ENCODE peak calls at places on chromosomes 16 and 17, in seven cellular contexts. I is stimulated activated CD4-positive, alpha-beta T cell treated with anti-CD3 and anti-CD28 coated beads, Interleukin-4, amount 100 ng/mL, for 1 hour; S is neural progenitor cell; E is activated CD4-positive, alpha-beta T cell treated with anti-CD3 and anti-CD28 coated beads, Interleukin-2, amount 50 U/mL, for 1 hour; U is EL; B is GM18507; C is M059J. X is an unnamed sample.

GRCh38 chr16:89448656-89449055 is 41.7 kb downstream of the ANKRD11 start:
- DNase-seq in I (no peak), S (no peak), E (no peak), U (no peak), B (no peak), C (no peak), X (no peak)

GRCh38 chr16:1413684-1414531 is 596 bp downstream of the UNKL start:
- DNase-seq in I (peak; percentile 72), S (peak; percentile 80), E (peak; percentile 57), U (peak; percentile 42), B (no peak), C (peak; percentile 23), X (peak; percentile 72)

GRCh38 chr17:1367351-1367745 is 32.7 kb downstream of the YWHAE start:
- DNase-seq in I (no peak), S (peak; percentile 14), E (no peak), U (no peak), B (no peak), C (peak; percentile 81), X (no peak)

GRCh38 chr16:997440-998051 is 16.0 kb downstream of the SOX8 start:
- DNase-seq in I (peak; percentile 56), S (peak; percentile 83), E (peak; percentile 67), U (peak; percentile 73), B (no peak), C (peak; percentile 49), X (peak; percentile 74)

GRCh38 chr16:56603589-56603988 is 4.8 kb upstream of the MT2A start:
- DNase-seq in I (no peak), S (peak; percentile 54), E (no peak), U (peak; percentile 42), B (no peak), C (peak; percentile 75), X (peak; percentile 40)

GRCh38 chr16:35208001-35208935 is 1748.9 kb downstream of the TP53TG3F start:
- DNase-seq in I (no peak), S (no peak), E (no peak), U (no peak), B (no peak), C (no peak), X (no peak)

GRCh38 chr16:54355251-54355650 is 68.7 kb upstream of the IRX3 start:
- DNase-seq in I (no peak), S (no peak), E (no peak), U (peak; percentile 47), B (no peak), C (peak; percentile 91), X (no peak)

GRCh38 chr17:1907818-1908698 is 78.3 kb downstream of the RPA1 start:
- DNase-seq in I (peak; percentile 30), S (peak; percentile 92), E (peak; percentile 11), U (peak; percentile 29), B (no peak), C (peak; percentile 42), X (peak; percentile 46)

GRCh38 chr17:17940451-17940911 is 31.7 kb downstream of the TOM1L2 start:
- DNase-seq in I (no peak), S (no peak), E (no peak), U (peak; percentile 89), B (no peak), C (peak; percentile 90), X (no peak)

GRCh38 chr16:67206129-67206837 is 7.4 kb downstream of the ELMO3 start:
- DNase-seq in I (no peak), S (no peak), E (no peak), U (no peak), B (no peak), C (no peak), X (no peak)

GRCh38 chr17:30922235-30922993 is 669 bp downstream of the ADAP2 start:
- DNase-seq in I (no peak), S (peak; percentile 32), E (no peak), U (peak; percentile 21), B (no peak), C (no peak), X (peak; percentile 10)

GRCh38 chr16:54957403-54957802 is 26.7 kb downstream of the IRX5 start:
- DNase-seq in I (no peak), S (peak; percentile 32), E (no peak), U (peak; percentile 48), B (no peak), C (peak; percentile 33), X (peak; percentile 32)

GRCh38 chr16:68283840-68284595 is 19.7 kb downstream of the SLC7A6 start:
- DNase-seq in I (no peak), S (no peak), E (no peak), U (no peak), B (no peak), C (no peak), X (no peak)

GRCh38 chr16:634051-634670 is 1.9 kb downstream of the METTL26 start:
- DNase-seq in I (no peak), S (no peak), E (no peak), U (no peak), B (no peak), C (no peak), X (no peak)

GRCh38 chr16:57984443-57985203 is 13.7 kb upstream of the CNGB1 start:
- DNase-seq in I (peak; percentile 90), S (peak; percentile 99), E (peak; percentile 91), U (peak; percentile 90), B (peak; percentile 70), C (peak; percentile 38), X (peak; percentile 86)

GRCh38 chr17:1755252-1755992 is 6.4 kb upstream of the SERPINF1 start:
- DNase-seq in I (no peak), S (no peak), E (no peak), U (no peak), B (no peak), C (no peak), X (no peak)

GRCh38 chr17:17943281-17943984 is 28.8 kb downstream of the TOM1L2 start:
- DNase-seq in I (no peak), S (no peak), E (no peak), U (no peak), B (no peak), C (no peak), X (no peak)

GRCh38 chr16:88017551-88018101 is 66.4 kb downstream of the BANP start:
- DNase-seq in I (no peak), S (no peak), E (no peak), U (no peak), B (no peak), C (no peak), X (no peak)

GRCh38 chr16:77564791-77565390 is 130.1 kb upstream of the ADAMTS18 start:
- DNase-seq in I (no peak), S (no peak), E (no peak), U (peak; percentile 6), B (no peak), C (peak; percentile 84), X (no peak)

GRCh38 chr16:46482895-46483294 is 138.3 kb downstream of the SHCBP1 start:
- DNase-seq in I (no peak), S (no peak), E (no peak), U (no peak), B (no peak), C (peak; percentile 1), X (no peak)

GRCh38 chr17:59121901-59122480 is 15.3 kb upstream of the TRIM37 start:
- DNase-seq in I (no peak), S (no peak), E (no peak), U (no peak), B (no peak), C (peak; percentile 75), X (no peak)

GRCh38 chr17:64313577-64313976 is 50.5 kb upstream of the TEX2 start:
- DNase-seq in I (no peak), S (no peak), E (no peak), U (no peak), B (no peak), C (no peak), X (no peak)

GRCh38 chr17:39679521-39680192 is 8.2 kb downstream of the PGAP3 start:
- DNase-seq in I (no peak), S (no peak), E (no peak), U (no peak), B (no peak), C (no peak), X (no peak)

GRCh38 chr17:50027639-50028206 is 28.2 kb upstream of the ITGA3 start:
- DNase-seq in I (no peak), S (no peak), E (no peak), U (peak; percentile 99), B (no peak), C (peak; percentile 99), X (no peak)

GRCh38 chr16:17350212-17350611 is 120.5 kb downstream of the XYLT1 start:
- DNase-seq in I (no peak), S (no peak), E (no peak), U (peak; percentile 38), B (no peak), C (peak; percentile 47), X (no peak)

GRCh38 chr16:57645691-57646387 is 17.4 kb downstream of the ADGRG1 start:
- DNase-seq in I (no peak), S (no peak), E (no peak), U (peak; percentile 65), B (no peak), C (peak; percentile 76), X (peak; percentile 24)

GRCh38 chr17:78789663-78790181 is 7.6 kb upstream of the CYTH1 start:
- DNase-seq in I (peak; percentile 41), S (no peak), E (peak; percentile 72), U (peak; percentile 59), B (no peak), C (no peak), X (no peak)

X was measured in endothelial cell.